ENCODE peak calls at places on chromosome 16, in six cellular contexts. P, N, C, K, S and F are unnamed samples.

GRCh38 chr16:27475561-27475960 is 73.6 kb downstream of the IL21R start:
- DNase-seq in P (no peak), N (no peak), C (peak), K (no peak), S (peak), F (no peak)

GRCh38 chr16:19700319-19700781 is 17.7 kb downstream of the KNOP1 start:
- DNase-seq in P (no peak), N (peak), C (no peak), K (no peak), S (no peak), F (no peak)

GRCh38 chr16:65122974-65123845 is 1.3 kb upstream of the CDH11 start:
- DNase-seq in P (peak), N (peak), C (no peak), K (no peak), S (no peak), F (no peak)

GRCh38 chr16:14334366-14335105 is 263.4 kb downstream of the MRTFB start:
- DNase-seq in P (no peak), N (no peak), C (peak), K (no peak), S (no peak), F (no peak)

GRCh38 chr16:88430524-88431446 is 22.3 kb upstream of the ZFPM1 start:
- DNase-seq in P (peak), N (no peak), C (no peak), K (no peak), S (no peak), F (peak)

GRCh38 chr16:31138621-31139578 is 3.4 kb upstream of the PRSS8 start:
- DNase-seq in P (no peak), N (peak), C (no peak), K (no peak), S (peak), F (no peak)

GRCh38 chr16:31498493-31498892 is 9.7 kb downstream of the RUSF1 start:
- DNase-seq in P (no peak), N (no peak), C (no peak), K (no peak), S (no peak), F (no peak)

GRCh38 chr16:73150790-73151189 is 102.9 kb upstream of the ZFHX3 start:
- DNase-seq in P (no peak), N (no peak), C (no peak), K (no peak), S (no peak), F (no peak)

GRCh38 chr16:85243312-85243711 is 131.0 kb upstream of the CIBAR2 start:
- DNase-seq in P (no peak), N (no peak), C (no peak), K (no peak), S (no peak), F (no peak)

GRCh38 chr16:65660390-65660789 is 538.5 kb upstream of the CDH11 start:
- DNase-seq in P (no peak), N (no peak), C (no peak), K (no peak), S (no peak), F (no peak)

GRCh38 chr16:68234188-68235104 is 1.5 kb downstream of the ESRP2 start:
- DNase-seq in P (no peak), N (peak), C (peak), K (no peak), S (no peak), F (no peak)

GRCh38 chr16:50183316-50183715 is 30.2 kb downstream of the TENT4B start:
- DNase-seq in P (no peak), N (no peak), C (no peak), K (no peak), S (no peak), F (no peak)

GRCh38 chr16:88698694-88699045 is 7.5 kb downstream of the RNF166 start:
- DNase-seq in P (no peak), N (no peak), C (no peak), K (no peak), S (no peak), F (no peak)

GRCh38 chr16:25092489-25092888 is 19.1 kb upstream of the LCMT1 start:
- DNase-seq in P (no peak), N (no peak), C (no peak), K (no peak), S (no peak), F (no peak)

GRCh38 chr16:78388920-78389564 is 289.6 kb downstream of the WWOX start:
- DNase-seq in P (no peak), N (no peak), C (no peak), K (no peak), S (no peak), F (no peak)

GRCh38 chr16:57045694-57046381 is 46.5 kb upstream of the CPNE2 start:
- DNase-seq in P (peak), N (peak), C (no peak), K (no peak), S (no peak), F (peak)

GRCh38 chr16:12332553-12332952 is 356.0 kb downstream of the SNX29 start:
- DNase-seq in P (no peak), N (no peak), C (no peak), K (no peak), S (no peak), F (no peak)

GRCh38 chr16:56681939-56682702 is at the start of gene MT1X:
- DNase-seq in P (peak), N (peak), C (peak), K (peak), S (no peak), F (peak)

GRCh38 chr16:2388875-2389433 is 40.3 kb upstream of the CCNF start:
- DNase-seq in P (no peak), N (peak), C (no peak), K (no peak), S (no peak), F (no peak)

GRCh38 chr16:1184156-1184868 is 31.4 kb downstream of the CACNA1H start:
- DNase-seq in P (no peak), N (no peak), C (no peak), K (no peak), S (no peak), F (no peak)

GRCh38 chr16:10951016-10951415 is 6.7 kb downstream of the CLEC16A start:
- DNase-seq in P (no peak), N (no peak), C (peak), K (no peak), S (no peak), F (no peak)

GRCh38 chr16:67857547-67858233 is 10.2 kb upstream of the CENPT start:
- DNase-seq in P (no peak), N (peak), C (peak), K (no peak), S (peak), F (no peak)

GRCh38 chr16:6977291-6977690 is 355.4 kb upstream of the RBFOX1 start:
- DNase-seq in P (no peak), N (no peak), C (no peak), K (no peak), S (no peak), F (no peak)

GRCh38 chr16:66489385-66489784 is 60.5 kb downstream of the TK2 start:
- DNase-seq in P (no peak), N (no peak), C (no peak), K (no peak), S (no peak), F (no peak)

GRCh38 chr16:81675662-81676535 is 103.2 kb upstream of the PLCG2 start:
- DNase-seq in P (no peak), N (no peak), C (no peak), K (no peak), S (no peak), F (no peak)

GRCh38 chr16:81599034-81599744 is 154.6 kb downstream of the CMIP start:
- DNase-seq in P (no peak), N (no peak), C (no peak), K (no peak), S (no peak), F (no peak)

GRCh38 chr16:71883193-71883848 is 661 bp downstream of the ZNF821 start:
- DNase-seq in P (peak), N (peak), C (no peak), K (no peak), S (no peak), F (peak)

GRCh38 chr16:65059421-65059980 is 62.4 kb downstream of the CDH11 start:
- DNase-seq in P (no peak), N (no peak), C (no peak), K (no peak), S (no peak), F (no peak)

GRCh38 chr16:11630230-11631056 is 37.8 kb upstream of the SNN start:
- DNase-seq in P (no peak), N (no peak), C (no peak), K (no peak), S (no peak), F (no peak)

GRCh38 chr16:65119905-65120341 is 1.9 kb downstream of the CDH11 start:
- DNase-seq in P (no peak), N (no peak), C (no peak), K (no peak), S (no peak), F (no peak)

GRCh38 chr16:10577305-10578202 is 2.8 kb downstream of the EMP2 start:
- DNase-seq in P (no peak), N (peak), C (no peak), K (no peak), S (no peak), F (no peak)

GRCh38 chr16:88779406-88780099 is 5.5 kb downstream of the PIEZO1 start:
- DNase-seq in P (no peak), N (no peak), C (no peak), K (no peak), S (no peak), F (no peak)

GRCh38 chr16:2842340-2843000 is 12.4 kb downstream of the ZG16B start:
- DNase-seq in P (peak), N (peak), C (no peak), K (no peak), S (no peak), F (peak)

GRCh38 chr16:50709061-50709695 is 15.8 kb downstream of the NOD2 start:
- DNase-seq in P (peak), N (no peak), C (no peak), K (no peak), S (no peak), F (no peak)

GRCh38 chr16:57470683-57471082 is 8.2 kb downstream of the POLR2C start:
- DNase-seq in P (no peak), N (peak), C (no peak), K (no peak), S (no peak), F (no peak)

GRCh38 chr16:4110680-4111079 is 5.6 kb downstream of the ADCY9 start:
- DNase-seq in P (no peak), N (peak), C (no peak), K (no peak), S (no peak), F (no peak)